ENCODE peak calls at places on chromosomes 6 and 20, in nine cellular contexts. M is HFF-Myc; Z is activated effector memory CD4-positive, alpha-beta T cell treated with anti-CD3 and anti-CD28 coated beads, Interleukin-2, amount 50 U/mL, for 16 hours; U is stimulated activated CD4-positive, alpha-beta T cell treated with anti-CD3 and anti-CD28 coated beads, Interleukin-12 subunit alpha, Interleukin-12 subunit beta, amount 100 ng/mL, for 4 hours; W is activated naive CD4-positive, alpha-beta T cell treated with anti-CD3 and anti-CD28 coated beads for 36 hours; I is aorta; S is non-pigmented ciliary epithelial cell; V is A172; F is fibroblast of the aortic adventitia. X is an unnamed sample.

GRCh38 chr6:53593001-53593488 is 48.1 kb upstream of the GCLC start:
- DNase-seq in M (no peak), I (no peak), Z (no peak), U (no peak), S (no peak), V (peak; percentile 72), W (no peak), F (peak; percentile 78), X (no peak)

GRCh38 chr6:20182926-20183521 is 29.2 kb downstream of the MBOAT1 start:
- DNase-seq in F (no peak), V (no peak), I (no peak), M (no peak), S (no peak), W (no peak), Z (no peak), U (no peak), X (no peak)

GRCh38 chr6:136607204-136607931 is 57.1 kb upstream of the MAP7 start:
- DNase-seq in S (no peak), W (no peak), M (no peak), F (peak; percentile 28), U (no peak), V (peak; percentile 45), I (no peak), Z (no peak), X (no peak)

GRCh38 chr6:137043710-137044365 is 927 bp downstream of the IL20RA start:
- DNase-seq in M (no peak), F (peak; percentile 52), W (peak; percentile 16), I (peak; percentile 79), U (no peak), S (peak; percentile 3), Z (no peak), V (no peak), X (peak; percentile 31)

GRCh38 chr6:18693923-18694322 is 306.8 kb downstream of the RNF144B start:
- DNase-seq in S (no peak), W (no peak), Z (no peak), V (no peak), F (no peak), I (no peak), U (no peak), M (no peak), X (no peak)

GRCh38 chr20:22690616-22691179 is 106.3 kb upstream of the FOXA2 start:
- DNase-seq in W (no peak), I (no peak), V (no peak), F (no peak), Z (no peak), M (no peak), S (no peak), U (no peak), X (no peak)

GRCh38 chr20:62815066-62815991 is 1.5 kb upstream of the COL9A3 start:
- DNase-seq in F (peak; percentile 58), M (no peak), U (no peak), S (no peak), I (no peak), V (peak; percentile 62), W (no peak), Z (no peak), X (no peak)

GRCh38 chr6:104625536-104625935 is 234.2 kb downstream of the HACE1 start:
- DNase-seq in W (no peak), F (peak; percentile 37), S (peak; percentile 81), M (peak; percentile 74), V (peak; percentile 75), U (no peak), Z (no peak), I (no peak), X (no peak)

GRCh38 chr6:37960139-37960935 is 140.8 kb downstream of the ZFAND3 start:
- DNase-seq in W (no peak), I (no peak), U (no peak), V (no peak), M (no peak), F (no peak), Z (no peak), S (no peak), X (no peak)

GRCh38 chr20:48716086-48716485 is 111.7 kb downstream of the PREX1 start:
- DNase-seq in S (no peak), V (no peak), U (peak; percentile 31), F (no peak), Z (peak; percentile 82), M (no peak), W (peak; percentile 71), I (peak; percentile 63), X (no peak)

GRCh38 chr20:46700481-46700880 is 9.0 kb upstream of the SLC2A10 start:
- DNase-seq in S (no peak), U (no peak), Z (no peak), M (no peak), W (no peak), F (no peak), I (no peak), V (no peak), X (no peak)

GRCh38 chr6:16730720-16731502 is 30.3 kb downstream of the ATXN1 start:
- DNase-seq in S (no peak), V (no peak), F (no peak), M (no peak), W (no peak), I (no peak), Z (no peak), U (no peak), X (no peak)

GRCh38 chr20:48128436-48128835 is 343.2 kb upstream of the SULF2 start:
- DNase-seq in I (no peak), V (peak; percentile 10), Z (no peak), U (no peak), S (no peak), W (no peak), F (peak; percentile 3), M (no peak), X (no peak)

GRCh38 chr6:128507337-128508310 is 12.8 kb downstream of the PTPRK start:
- DNase-seq in W (no peak), V (peak; percentile 56), F (peak; percentile 52), M (no peak), U (no peak), I (no peak), S (no peak), Z (no peak), X (no peak)

GRCh38 chr20:48717095-48717958 is 110.5 kb downstream of the PREX1 start:
- DNase-seq in U (no peak), Z (no peak), F (no peak), W (no peak), S (no peak), M (no peak), V (no peak), I (no peak), X (no peak)